ENCODE peak calls at places on chromosomes 6 and 20, in nine cellular contexts. One of them, this sample, is unnamed.

GRCh38 chr20:4956200-4956810 is 45.0 kb downstream of the SLC23A2 start:
- DNase-seq in lung: no peak
- DNase-seq in neural progenitor cell: peak
- DNase-seq in tibial nerve: no peak
- DNase-seq in A549: peak
- DNase-seq in uterus: no peak
- DNase-seq in left ventricle myocardium inferior: no peak
- DNase-seq in fibroblast of lung: peak
- DNase-seq in heart left ventricle: no peak
- DNase-seq in this sample: no peak

GRCh38 chr6:157946053-157946617 is 35.5 kb upstream of the SYNJ2 start:
- DNase-seq in lung: no peak
- DNase-seq in neural progenitor cell: no peak
- DNase-seq in tibial nerve: no peak
- DNase-seq in A549: no peak
- DNase-seq in uterus: no peak
- DNase-seq in left ventricle myocardium inferior: no peak
- DNase-seq in fibroblast of lung: no peak
- DNase-seq in heart left ventricle: no peak
- DNase-seq in this sample: no peak

GRCh38 chr20:6492396-6493055 is 275.0 kb upstream of the BMP2 start:
- DNase-seq in lung: no peak
- DNase-seq in neural progenitor cell: no peak
- DNase-seq in tibial nerve: no peak
- DNase-seq in A549: no peak
- DNase-seq in uterus: no peak
- DNase-seq in left ventricle myocardium inferior: no peak
- DNase-seq in fibroblast of lung: peak
- DNase-seq in heart left ventricle: no peak
- DNase-seq in this sample: no peak

GRCh38 chr6:146913842-146914562 is 290.2 kb upstream of the STXBP5 start:
- DNase-seq in lung: peak
- DNase-seq in neural progenitor cell: peak
- DNase-seq in tibial nerve: peak
- DNase-seq in A549: peak
- DNase-seq in uterus: peak
- DNase-seq in left ventricle myocardium inferior: peak
- DNase-seq in fibroblast of lung: peak
- DNase-seq in heart left ventricle: peak
- DNase-seq in this sample: peak

GRCh38 chr20:1103751-1104150 is 14.7 kb upstream of the PSMF1 start:
- DNase-seq in lung: no peak
- DNase-seq in neural progenitor cell: no peak
- DNase-seq in tibial nerve: no peak
- DNase-seq in A549: no peak
- DNase-seq in uterus: no peak
- DNase-seq in left ventricle myocardium inferior: no peak
- DNase-seq in fibroblast of lung: no peak
- DNase-seq in heart left ventricle: no peak
- DNase-seq in this sample: no peak

GRCh38 chr6:26351544-26351953 is 13.4 kb upstream of the BTN3A2 start:
- DNase-seq in lung: no peak
- DNase-seq in neural progenitor cell: no peak
- DNase-seq in tibial nerve: no peak
- DNase-seq in A549: peak
- DNase-seq in uterus: no peak
- DNase-seq in left ventricle myocardium inferior: no peak
- DNase-seq in fibroblast of lung: peak
- DNase-seq in heart left ventricle: no peak
- DNase-seq in this sample: no peak

GRCh38 chr20:38303908-38304379 is at the start of gene BPI:
- DNase-seq in lung: peak
- DNase-seq in neural progenitor cell: no peak
- DNase-seq in tibial nerve: peak
- DNase-seq in A549: no peak
- DNase-seq in uterus: no peak
- DNase-seq in left ventricle myocardium inferior: peak
- DNase-seq in fibroblast of lung: no peak
- DNase-seq in heart left ventricle: peak
- DNase-seq in this sample: no peak

GRCh38 chr20:34089655-34090324 is 22.3 kb downstream of the EIF2S2 start:
- DNase-seq in lung: no peak
- DNase-seq in neural progenitor cell: no peak
- DNase-seq in tibial nerve: no peak
- DNase-seq in A549: no peak
- DNase-seq in uterus: no peak
- DNase-seq in left ventricle myocardium inferior: peak
- DNase-seq in fibroblast of lung: no peak
- DNase-seq in heart left ventricle: no peak
- DNase-seq in this sample: no peak

GRCh38 chr6:93468291-93468690 is 48.9 kb upstream of the EPHA7 start:
- DNase-seq in lung: no peak
- DNase-seq in neural progenitor cell: peak
- DNase-seq in tibial nerve: no peak
- DNase-seq in A549: no peak
- DNase-seq in uterus: no peak
- DNase-seq in left ventricle myocardium inferior: no peak
- DNase-seq in fibroblast of lung: peak
- DNase-seq in heart left ventricle: no peak
- DNase-seq in this sample: no peak

DNA sequence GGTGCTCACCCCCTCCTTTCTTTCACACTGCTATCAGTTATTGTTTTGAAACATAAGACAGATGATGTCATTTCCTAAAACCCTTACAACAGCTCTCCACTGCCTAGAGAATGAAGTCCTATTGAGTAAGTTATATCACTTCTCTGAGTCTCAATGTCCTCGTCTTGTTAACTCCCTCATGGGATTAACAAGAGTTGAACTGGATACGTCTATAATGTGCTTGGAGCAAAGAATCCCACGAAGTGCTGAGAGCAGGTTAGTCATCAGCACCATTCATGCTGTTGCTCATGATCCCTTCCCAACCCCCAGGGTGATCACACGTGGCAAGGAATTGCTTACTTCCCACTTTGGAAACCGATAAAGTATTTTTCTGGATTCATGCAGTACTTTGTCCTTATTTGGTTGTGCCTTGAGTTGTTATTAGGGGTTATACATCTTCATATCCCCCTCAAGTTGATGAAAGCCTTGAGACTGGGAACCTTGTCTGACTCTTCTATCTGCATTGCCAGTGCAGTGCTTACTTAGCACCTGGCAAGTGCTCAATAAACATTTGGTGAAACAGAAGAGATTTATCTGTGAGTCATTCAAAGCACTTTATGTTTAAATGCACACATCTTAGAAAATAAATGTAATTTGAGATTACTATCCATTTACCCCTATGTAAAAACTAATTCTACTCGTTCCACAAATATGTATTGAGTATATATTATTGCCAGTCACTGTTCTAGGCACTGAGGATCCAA is 487.5 kb downstream of the EPM2A start:
- DNase-seq in lung: no peak
- DNase-seq in neural progenitor cell: no peak
- DNase-seq in tibial nerve: no peak
- DNase-seq in A549: peak
- DNase-seq in uterus: no peak
- DNase-seq in left ventricle myocardium inferior: no peak
- DNase-seq in fibroblast of lung: peak
- DNase-seq in heart left ventricle: no peak
- DNase-seq in this sample: no peak
- H3K27ac ChIP-seq in lung: no peak
- H3K27ac ChIP-seq in neural progenitor cell: no peak
- H3K27ac ChIP-seq in tibial nerve: no peak
- H3K27ac ChIP-seq in A549: peak
- H3K27ac ChIP-seq in uterus: no peak
- H3K27ac ChIP-seq in left ventricle myocardium inferior: no peak
- H3K27ac ChIP-seq in fibroblast of lung: no peak
- H3K27ac ChIP-seq in heart left ventricle: no peak
- H3K27ac ChIP-seq in this sample: no peak

GRCh38 chr6:25042599-25042936 is 106.8 kb upstream of the RIPOR2 start:
- DNase-seq in lung: no peak
- DNase-seq in neural progenitor cell: no peak
- DNase-seq in tibial nerve: no peak
- DNase-seq in A549: no peak
- DNase-seq in uterus: no peak
- DNase-seq in left ventricle myocardium inferior: no peak
- DNase-seq in fibroblast of lung: no peak
- DNase-seq in heart left ventricle: no peak
- DNase-seq in this sample: no peak
- TF ChIP-seq CTCF in lung: no peak
- TF ChIP-seq CTCF in neural progenitor cell: no peak
- TF ChIP-seq CTCF in tibial nerve: no peak
- TF ChIP-seq CTCF in A549: no peak
- TF ChIP-seq CTCF in uterus: no peak
- TF ChIP-seq CTCF in left ventricle myocardium inferior: no peak
- TF ChIP-seq CTCF in fibroblast of lung: no peak
- TF ChIP-seq CTCF in heart left ventricle: no peak
- TF ChIP-seq CTCF in this sample: no peak

GRCh38 chr6:110105296-110105695 is 74.2 kb downstream of the WASF1 start:
- DNase-seq in lung: no peak
- DNase-seq in neural progenitor cell: no peak
- DNase-seq in tibial nerve: no peak
- DNase-seq in A549: no peak
- DNase-seq in uterus: no peak
- DNase-seq in left ventricle myocardium inferior: no peak
- DNase-seq in fibroblast of lung: no peak
- DNase-seq in heart left ventricle: no peak
- DNase-seq in this sample: no peak

GRCh38 chr6:110101885-110102284 is 77.6 kb downstream of the WASF1 start:
- DNase-seq in lung: no peak
- DNase-seq in neural progenitor cell: no peak
- DNase-seq in tibial nerve: no peak
- DNase-seq in A549: no peak
- DNase-seq in uterus: no peak
- DNase-seq in left ventricle myocardium inferior: no peak
- DNase-seq in fibroblast of lung: no peak
- DNase-seq in heart left ventricle: no peak
- DNase-seq in this sample: no peak

GRCh38 chr6:110102411-110102810 is 77.1 kb downstream of the WASF1 start:
- DNase-seq in lung: no peak
- DNase-seq in neural progenitor cell: no peak
- DNase-seq in tibial nerve: no peak
- DNase-seq in A549: no peak
- DNase-seq in uterus: no peak
- DNase-seq in left ventricle myocardium inferior: no peak
- DNase-seq in fibroblast of lung: no peak
- DNase-seq in heart left ventricle: no peak
- DNase-seq in this sample: no peak

GRCh38 chr6:110098511-110099116 is 80.9 kb downstream of the WASF1 start:
- DNase-seq in lung: no peak
- DNase-seq in neural progenitor cell: no peak
- DNase-seq in tibial nerve: no peak
- DNase-seq in A549: no peak
- DNase-seq in uterus: no peak
- DNase-seq in left ventricle myocardium inferior: no peak
- DNase-seq in fibroblast of lung: no peak
- DNase-seq in heart left ventricle: no peak
- DNase-seq in this sample: no peak

DNA sequence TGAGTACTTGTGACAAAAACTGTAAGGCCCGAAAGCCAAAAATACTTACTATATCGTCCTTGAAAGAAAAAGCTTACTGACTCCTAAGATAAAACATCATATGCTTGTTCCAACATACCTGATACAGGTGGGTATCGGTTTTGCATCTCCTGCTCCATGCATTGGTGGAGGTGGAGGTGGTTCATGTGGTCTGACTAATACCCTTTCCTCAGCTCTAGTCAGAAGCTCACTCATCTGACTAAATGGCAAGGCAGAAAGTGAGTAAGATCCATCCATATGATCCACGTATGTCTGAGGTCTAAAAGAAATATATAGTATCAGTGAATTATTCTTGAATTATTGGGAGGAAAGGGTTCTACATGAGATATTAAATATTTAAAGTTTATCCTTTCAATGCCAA is 76.2 kb downstream of the WASF1 start:
- DNase-seq in lung: no peak
- DNase-seq in neural progenitor cell: no peak
- DNase-seq in tibial nerve: no peak
- DNase-seq in A549: no peak
- DNase-seq in uterus: no peak
- DNase-seq in left ventricle myocardium inferior: no peak
- DNase-seq in fibroblast of lung: no peak
- DNase-seq in heart left ventricle: no peak
- DNase-seq in this sample: no peak
- H3K27ac ChIP-seq in lung: no peak
- H3K27ac ChIP-seq in neural progenitor cell: no peak
- H3K27ac ChIP-seq in tibial nerve: no peak
- H3K27ac ChIP-seq in A549: no peak
- H3K27ac ChIP-seq in uterus: no peak
- H3K27ac ChIP-seq in left ventricle myocardium inferior: no peak
- H3K27ac ChIP-seq in fibroblast of lung: no peak
- H3K27ac ChIP-seq in heart left ventricle: no peak
- H3K27ac ChIP-seq in this sample: no peak

GRCh38 chr6:143060806-143061596 is at the start of gene AIG1:
- DNase-seq in lung: peak
- DNase-seq in neural progenitor cell: peak
- DNase-seq in tibial nerve: peak
- DNase-seq in A549: peak
- DNase-seq in uterus: peak
- DNase-seq in left ventricle myocardium inferior: no peak
- DNase-seq in fibroblast of lung: no peak
- DNase-seq in heart left ventricle: peak
- DNase-seq in this sample: peak

GRCh38 chr6:143059616-143060353 is 904 bp upstream of the AIG1 start:
- DNase-seq in lung: no peak
- DNase-seq in neural progenitor cell: no peak
- DNase-seq in tibial nerve: no peak
- DNase-seq in A549: no peak
- DNase-seq in uterus: peak
- DNase-seq in left ventricle myocardium inferior: no peak
- DNase-seq in fibroblast of lung: peak
- DNase-seq in heart left ventricle: no peak
- DNase-seq in this sample: no peak

GRCh38 chr6:143058987-143059386 is 1.7 kb upstream of the AIG1 start:
- DNase-seq in lung: no peak
- DNase-seq in neural progenitor cell: peak
- DNase-seq in tibial nerve: no peak
- DNase-seq in A549: no peak
- DNase-seq in uterus: no peak
- DNase-seq in left ventricle myocardium inferior: no peak
- DNase-seq in fibroblast of lung: no peak
- DNase-seq in heart left ventricle: no peak
- DNase-seq in this sample: no peak

GRCh38 chr6:143061597-143062385 is 1.1 kb downstream of the AIG1 start:
- DNase-seq in lung: no peak
- DNase-seq in neural progenitor cell: no peak
- DNase-seq in tibial nerve: no peak
- DNase-seq in A549: no peak
- DNase-seq in uterus: no peak
- DNase-seq in left ventricle myocardium inferior: no peak
- DNase-seq in fibroblast of lung: no peak
- DNase-seq in heart left ventricle: no peak
- DNase-seq in this sample: no peak

DNA sequence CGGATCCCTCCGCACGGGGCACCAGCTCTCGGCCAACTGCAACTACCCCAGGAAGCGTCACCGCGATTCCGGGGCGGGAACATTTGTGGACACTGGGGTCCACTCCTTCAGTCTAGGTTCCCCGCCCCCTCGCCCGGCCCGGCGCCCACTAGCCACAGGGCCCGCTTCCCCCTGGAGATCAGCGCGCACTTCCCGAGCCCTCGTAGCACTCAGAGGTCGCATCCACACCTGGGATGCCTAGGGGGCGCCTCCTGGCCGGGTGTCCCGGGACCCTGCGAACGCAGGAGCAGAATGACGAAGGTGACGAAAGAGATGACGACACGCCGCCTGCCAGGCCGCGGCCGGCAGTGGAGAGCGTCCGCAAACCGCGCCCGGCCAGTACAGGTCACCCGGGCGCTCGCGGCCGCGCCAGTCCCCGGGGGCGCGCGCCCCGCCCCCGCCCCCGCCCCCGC is 309 bp upstream of the AIG1 start:
- DNase-seq in lung: peak
- DNase-seq in neural progenitor cell: peak
- DNase-seq in tibial nerve: peak
- DNase-seq in A549: peak
- DNase-seq in uterus: peak
- DNase-seq in left ventricle myocardium inferior: peak
- DNase-seq in fibroblast of lung: peak
- DNase-seq in heart left ventricle: peak
- DNase-seq in this sample: peak
- TF ChIP-seq CTCF in lung: no peak
- TF ChIP-seq CTCF in neural progenitor cell: peak
- TF ChIP-seq CTCF in tibial nerve: no peak
- TF ChIP-seq CTCF in A549: peak
- TF ChIP-seq CTCF in uterus: peak
- TF ChIP-seq CTCF in left ventricle myocardium inferior: peak
- TF ChIP-seq CTCF in fibroblast of lung: no peak
- TF ChIP-seq CTCF in heart left ventricle: peak
- TF ChIP-seq CTCF in this sample: peak